ENCODE peak calls at places on chromosomes 7 and 10, in seven cellular contexts. One of them, this sample, is unnamed.

GRCh38 chr10:124560377-124560776 is 98.8 kb downstream of the LHPP start:
- DNase-seq in cardiac muscle cell: peak
- DNase-seq in LNCaP clone FGC: no peak
- DNase-seq in AG10803: peak
- DNase-seq in heart left ventricle: peak
- DNase-seq in astrocyte: peak
- DNase-seq in B cell: peak
- DNase-seq in this sample: no peak

GRCh38 chr10:91798736-91799579 is 732 bp downstream of the TNKS2 start:
- DNase-seq in AG10803: peak
- DNase-seq in LNCaP clone FGC: peak
- DNase-seq in heart left ventricle: no peak
- DNase-seq in B cell: peak
- DNase-seq in astrocyte: peak
- DNase-seq in cardiac muscle cell: peak
- DNase-seq in this sample: peak

GRCh38 chr7:155669717-155670505 is 25.4 kb downstream of the RBM33 start:
- DNase-seq in LNCaP clone FGC: peak
- DNase-seq in cardiac muscle cell: peak
- DNase-seq in heart left ventricle: no peak
- DNase-seq in astrocyte: peak
- DNase-seq in AG10803: peak
- DNase-seq in B cell: no peak
- DNase-seq in this sample: no peak

GRCh38 chr7:108650487-108650886 is 80.8 kb downstream of the DNAJB9 start:
- DNase-seq in B cell: no peak
- DNase-seq in cardiac muscle cell: peak
- DNase-seq in LNCaP clone FGC: peak
- DNase-seq in astrocyte: peak
- DNase-seq in AG10803: peak
- DNase-seq in heart left ventricle: no peak
- DNase-seq in this sample: no peak

GRCh38 chr7:21941570-21942224 is 4.0 kb downstream of the CDCA7L start:
- DNase-seq in cardiac muscle cell: peak
- DNase-seq in astrocyte: peak
- DNase-seq in AG10803: peak
- DNase-seq in heart left ventricle: no peak
- DNase-seq in LNCaP clone FGC: no peak
- DNase-seq in B cell: peak
- DNase-seq in this sample: no peak

GRCh38 chr7:117064688-117065087 is 111.4 kb downstream of the ST7 start:
- DNase-seq in LNCaP clone FGC: no peak
- DNase-seq in astrocyte: no peak
- DNase-seq in cardiac muscle cell: no peak
- DNase-seq in AG10803: no peak
- DNase-seq in heart left ventricle: no peak
- DNase-seq in B cell: no peak
- DNase-seq in this sample: no peak

GRCh38 chr10:113960617-113961260 is 82.9 kb upstream of the ADRB1 start:
- DNase-seq in AG10803: no peak
- DNase-seq in B cell: no peak
- DNase-seq in astrocyte: peak
- DNase-seq in heart left ventricle: no peak
- DNase-seq in cardiac muscle cell: no peak
- DNase-seq in LNCaP clone FGC: no peak
- DNase-seq in this sample: peak

GRCh38 chr10:99619090-99619800 is 994 bp downstream of the SLC25A28 start:
- DNase-seq in heart left ventricle: no peak
- DNase-seq in LNCaP clone FGC: no peak
- DNase-seq in AG10803: peak
- DNase-seq in B cell: no peak
- DNase-seq in astrocyte: peak
- DNase-seq in cardiac muscle cell: peak
- DNase-seq in this sample: no peak

GRCh38 chr10:80871083-80871482 is 333.4 kb downstream of the SH2D4B start:
- DNase-seq in heart left ventricle: no peak
- DNase-seq in B cell: no peak
- DNase-seq in astrocyte: no peak
- DNase-seq in LNCaP clone FGC: no peak
- DNase-seq in cardiac muscle cell: no peak
- DNase-seq in AG10803: no peak
- DNase-seq in this sample: no peak

GRCh38 chr10:125096371-125096770 is 64.0 kb downstream of the CTBP2 start:
- DNase-seq in heart left ventricle: no peak
- DNase-seq in cardiac muscle cell: no peak
- DNase-seq in LNCaP clone FGC: no peak
- DNase-seq in astrocyte: no peak
- DNase-seq in AG10803: no peak
- DNase-seq in B cell: no peak
- DNase-seq in this sample: no peak

GRCh38 chr10:78899996-78900714 is 168.6 kb upstream of the ZMIZ1 start:
- DNase-seq in heart left ventricle: no peak
- DNase-seq in B cell: no peak
- DNase-seq in LNCaP clone FGC: no peak
- DNase-seq in AG10803: peak
- DNase-seq in cardiac muscle cell: peak
- DNase-seq in astrocyte: no peak
- DNase-seq in this sample: no peak

GRCh38 chr7:14950013-14950412 is 47.5 kb upstream of the DGKB start:
- DNase-seq in cardiac muscle cell: no peak
- DNase-seq in AG10803: no peak
- DNase-seq in heart left ventricle: no peak
- DNase-seq in LNCaP clone FGC: no peak
- DNase-seq in astrocyte: no peak
- DNase-seq in B cell: no peak
- DNase-seq in this sample: no peak

GRCh38 chr7:13633857-13634256 is 355.6 kb downstream of the ETV1 start:
- DNase-seq in cardiac muscle cell: peak
- DNase-seq in AG10803: no peak
- DNase-seq in LNCaP clone FGC: no peak
- DNase-seq in heart left ventricle: no peak
- DNase-seq in astrocyte: peak
- DNase-seq in B cell: no peak
- DNase-seq in this sample: no peak

GRCh38 chr7:155810607-155811559 is 1.4 kb downstream of the SHH start:
- DNase-seq in heart left ventricle: no peak
- DNase-seq in cardiac muscle cell: no peak
- DNase-seq in B cell: no peak
- DNase-seq in AG10803: no peak
- DNase-seq in LNCaP clone FGC: no peak
- DNase-seq in astrocyte: no peak
- DNase-seq in this sample: no peak

GRCh38 chr7:32894171-32894570 is 2.6 kb upstream of the KBTBD2 start:
- DNase-seq in LNCaP clone FGC: no peak
- DNase-seq in heart left ventricle: no peak
- DNase-seq in astrocyte: no peak
- DNase-seq in cardiac muscle cell: no peak
- DNase-seq in B cell: no peak
- DNase-seq in AG10803: no peak
- DNase-seq in this sample: no peak

GRCh38 chr7:19024261-19024660 is 93.2 kb downstream of the TWIST1 start:
- DNase-seq in B cell: no peak
- DNase-seq in LNCaP clone FGC: no peak
- DNase-seq in astrocyte: peak
- DNase-seq in AG10803: peak
- DNase-seq in heart left ventricle: no peak
- DNase-seq in cardiac muscle cell: peak
- DNase-seq in this sample: no peak

GRCh38 chr7:149598721-149599308 is 101.2 kb upstream of the ZNF746 start:
- DNase-seq in AG10803: peak
- DNase-seq in cardiac muscle cell: peak
- DNase-seq in B cell: no peak
- DNase-seq in LNCaP clone FGC: peak
- DNase-seq in astrocyte: peak
- DNase-seq in heart left ventricle: no peak
- DNase-seq in this sample: peak

GRCh38 chr10:100362570-100363496 is 15.8 kb downstream of the SCD start:
- DNase-seq in astrocyte: peak
- DNase-seq in AG10803: no peak
- DNase-seq in LNCaP clone FGC: no peak
- DNase-seq in B cell: no peak
- DNase-seq in cardiac muscle cell: no peak
- DNase-seq in heart left ventricle: no peak
- DNase-seq in this sample: no peak

GRCh38 chr10:133357293-133358151 is at the start of gene FUOM:
- DNase-seq in heart left ventricle: peak
- DNase-seq in astrocyte: peak
- DNase-seq in B cell: peak
- DNase-seq in cardiac muscle cell: peak
- DNase-seq in LNCaP clone FGC: no peak
- DNase-seq in AG10803: peak
- DNase-seq in this sample: peak

DNA sequence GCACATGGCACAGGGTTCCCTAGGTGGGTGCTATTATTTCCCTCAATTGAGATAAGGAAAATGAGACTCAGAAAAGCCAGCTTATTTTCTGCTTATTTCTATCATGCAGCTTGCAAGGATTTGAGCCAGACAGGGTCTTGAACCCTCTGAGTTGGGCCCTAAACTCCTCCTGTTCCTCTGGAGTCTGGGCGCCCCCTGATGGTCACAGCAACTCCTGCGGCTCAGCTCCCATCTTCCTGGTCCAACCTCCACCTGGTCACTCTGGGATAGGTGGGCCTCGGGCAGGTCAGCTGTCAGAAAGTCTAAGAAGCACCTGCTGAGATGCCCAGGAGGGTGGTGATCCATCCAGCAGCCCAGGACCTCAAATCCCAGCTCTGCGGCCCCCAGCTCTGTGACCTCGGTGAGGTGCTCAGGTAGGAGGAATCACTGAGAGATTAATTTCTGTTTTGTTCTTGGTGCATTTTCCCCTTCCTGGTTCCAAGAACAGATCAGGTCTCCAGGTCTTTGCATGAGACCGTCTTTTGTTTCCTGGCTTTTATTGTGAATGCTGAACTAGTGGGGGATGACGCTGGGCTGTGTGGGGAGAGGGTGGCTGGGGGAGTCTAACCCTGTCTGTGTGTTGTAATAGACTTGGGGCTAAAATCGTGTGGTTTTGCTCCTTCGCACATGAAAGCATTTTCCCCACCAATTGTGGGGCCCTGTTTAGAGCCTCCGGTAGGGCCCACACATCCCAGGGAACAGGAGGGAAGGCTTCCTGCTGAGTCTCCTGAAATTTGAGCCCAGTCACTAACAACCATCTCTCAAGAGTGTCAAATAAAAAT is 32.8 kb downstream of the TMEM130 start:
- DNase-seq in heart left ventricle: no peak
- DNase-seq in LNCaP clone FGC: no peak
- DNase-seq in AG10803: no peak
- DNase-seq in B cell: no peak
- DNase-seq in astrocyte: no peak
- DNase-seq in cardiac muscle cell: peak
- DNase-seq in this sample: peak
- TF ChIP-seq CTCF in heart left ventricle: peak
- TF ChIP-seq CTCF in LNCaP clone FGC: peak
- TF ChIP-seq CTCF in AG10803: peak
- TF ChIP-seq CTCF in B cell: peak
- TF ChIP-seq CTCF in astrocyte: peak
- TF ChIP-seq CTCF in cardiac muscle cell: peak
- TF ChIP-seq CTCF in this sample: peak

DNA sequence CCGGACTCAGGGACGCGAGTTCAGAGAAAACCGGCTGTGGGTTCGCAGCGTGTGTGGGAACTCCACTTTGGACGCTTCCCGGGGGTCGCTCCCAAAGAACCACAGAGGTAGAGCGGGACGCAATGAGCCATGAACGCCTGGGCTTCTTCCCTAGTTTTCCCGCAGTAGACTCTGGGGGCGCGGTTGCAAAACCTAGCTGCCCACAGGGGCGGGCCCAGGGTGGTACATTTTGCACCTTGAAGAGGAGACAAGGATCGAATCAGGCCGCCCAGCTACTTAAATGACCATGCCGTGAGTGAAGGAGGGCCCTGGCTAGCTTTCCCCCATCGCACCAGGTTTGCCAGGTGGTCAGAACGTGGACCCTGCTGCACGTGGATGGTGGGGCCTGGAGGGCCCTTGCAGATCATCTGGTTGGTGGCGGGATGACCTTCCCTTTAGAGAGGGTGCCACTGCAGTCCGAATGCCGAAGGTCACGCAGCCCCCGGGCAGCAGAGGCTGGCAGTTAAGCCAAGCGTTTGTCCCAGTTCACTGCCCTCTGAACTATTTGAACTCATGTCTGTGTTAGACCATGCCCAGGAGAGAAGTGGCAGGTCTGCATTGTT is 568 bp upstream of the SHTN1 start:
- DNase-seq in B cell: no peak
- DNase-seq in astrocyte: no peak
- DNase-seq in LNCaP clone FGC: no peak
- DNase-seq in cardiac muscle cell: peak
- DNase-seq in heart left ventricle: no peak
- DNase-seq in AG10803: no peak
- DNase-seq in this sample: peak
- TF ChIP-seq CTCF in B cell: no peak
- TF ChIP-seq CTCF in astrocyte: no peak
- TF ChIP-seq CTCF in LNCaP clone FGC: no peak
- TF ChIP-seq CTCF in cardiac muscle cell: no peak
- TF ChIP-seq CTCF in heart left ventricle: no peak
- TF ChIP-seq CTCF in AG10803: peak
- TF ChIP-seq CTCF in this sample: no peak

DNA sequence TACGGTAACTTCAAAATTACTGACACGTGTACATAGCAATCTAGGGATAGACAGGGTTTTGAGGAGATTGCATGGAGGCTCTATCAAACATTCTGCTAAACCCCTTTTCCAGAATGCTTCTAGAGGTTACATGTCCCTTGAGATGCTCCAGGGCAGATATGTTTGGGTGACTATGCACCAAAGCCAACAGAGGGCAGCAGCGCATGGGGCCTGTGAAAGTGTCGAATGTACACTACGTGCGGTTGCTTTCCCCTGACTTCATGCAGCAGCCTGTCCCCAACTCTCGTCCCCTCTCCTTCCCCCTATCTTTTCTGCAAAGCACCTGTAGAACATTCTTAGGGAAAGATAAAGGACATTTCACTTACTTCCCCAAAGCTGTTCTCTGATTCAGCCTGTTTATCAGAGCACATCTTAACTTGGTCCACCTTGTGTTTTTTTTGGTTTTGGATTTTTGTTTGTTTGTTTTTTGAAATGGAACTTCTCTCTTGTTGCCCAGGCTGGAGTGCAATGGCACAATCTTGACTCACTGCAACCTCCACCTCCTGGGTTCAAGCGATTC is 90.2 kb downstream of the UBE3C start:
- DNase-seq in heart left ventricle: no peak
- DNase-seq in LNCaP clone FGC: no peak
- DNase-seq in astrocyte: no peak
- DNase-seq in cardiac muscle cell: peak
- DNase-seq in AG10803: peak
- DNase-seq in B cell: no peak
- DNase-seq in this sample: peak
- TF ChIP-seq CTCF in heart left ventricle: peak
- TF ChIP-seq CTCF in LNCaP clone FGC: peak
- TF ChIP-seq CTCF in astrocyte: peak
- TF ChIP-seq CTCF in cardiac muscle cell: peak
- TF ChIP-seq CTCF in AG10803: peak
- TF ChIP-seq CTCF in B cell: no peak
- TF ChIP-seq CTCF in this sample: peak

DNA sequence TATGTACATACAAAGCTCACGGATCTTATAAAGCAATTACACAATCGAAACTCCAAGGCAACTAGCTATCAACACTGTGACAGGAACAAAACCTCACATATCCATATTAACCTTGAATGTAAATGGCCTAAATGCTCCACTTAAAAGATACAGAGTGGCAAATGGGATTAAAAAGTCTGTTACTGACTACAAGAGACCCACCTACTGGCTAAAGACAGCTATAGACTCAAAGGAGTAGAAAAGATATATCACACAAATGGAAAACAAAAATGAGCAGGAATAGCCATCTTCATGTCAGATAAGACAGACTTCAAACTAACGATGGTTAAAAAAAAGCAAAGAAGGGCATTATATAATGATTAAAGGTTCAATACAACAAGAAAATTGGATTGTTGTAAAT is 246.7 kb downstream of the ADRA2A start:
- DNase-seq in cardiac muscle cell: no peak
- DNase-seq in LNCaP clone FGC: peak
- DNase-seq in B cell: no peak
- DNase-seq in astrocyte: no peak
- DNase-seq in heart left ventricle: no peak
- DNase-seq in AG10803: peak
- DNase-seq in this sample: no peak
- TF ChIP-seq CTCF in cardiac muscle cell: no peak
- TF ChIP-seq CTCF in LNCaP clone FGC: peak
- TF ChIP-seq CTCF in B cell: no peak
- TF ChIP-seq CTCF in astrocyte: no peak
- TF ChIP-seq CTCF in heart left ventricle: no peak
- TF ChIP-seq CTCF in AG10803: peak
- TF ChIP-seq CTCF in this sample: no peak